ENCODE peak calls at places on chromosomes 5 and 9, in eight cellular contexts. V, R, C, P, F, E, U and W are unnamed samples.

GRCh38 chr5:10552183-10553143 is 11.4 kb upstream of the ANKRD33B start:
- DNase-seq in R (no peak), C (no peak), P (no peak), F (peak; percentile 51), V (peak; percentile 59), U (no peak), E (no peak), W (no peak)

GRCh38 chr5:124315746-124316415 is 430.6 kb downstream of the ZNF608 start:
- DNase-seq in C (no peak), U (no peak), P (no peak), F (no peak), E (no peak), R (no peak), V (no peak), W (no peak)

GRCh38 chr5:65192326-65192725 is 289.4 kb downstream of the ADAMTS6 start:
- DNase-seq in F (no peak), E (no peak), V (no peak), U (no peak), R (no peak), P (no peak), C (no peak), W (no peak)

GRCh38 chr5:83498585-83498984 is 27.0 kb downstream of the VCAN start:
- DNase-seq in U (no peak), C (no peak), F (no peak), V (no peak), P (no peak), E (no peak), R (no peak), W (no peak)

GRCh38 chr9:89138463-89139390 is 39.9 kb downstream of the SHC3 start:
- DNase-seq in F (no peak), P (no peak), C (no peak), U (no peak), V (no peak), R (no peak), E (no peak), W (no peak)

GRCh38 chr9:109381011-109381729 is 60.3 kb upstream of the EPB41L4B start:
- DNase-seq in F (no peak), R (no peak), P (no peak), U (no peak), V (peak; percentile 59), C (no peak), E (no peak), W (no peak)

GRCh38 chr9:136906251-136906650 is 19.9 kb downstream of the TRAF2 start:
- DNase-seq in V (no peak), U (no peak), C (no peak), F (no peak), E (no peak), R (no peak), P (no peak), W (no peak)

GRCh38 chr5:1073239-1074102 is 38.4 kb downstream of the SLC12A7 start:
- DNase-seq in R (peak; percentile 8), V (no peak), U (no peak), F (no peak), E (no peak), C (no peak), P (no peak), W (no peak)

GRCh38 chr5:99543841-99544240 is 615.0 kb upstream of the CHD1 start:
- DNase-seq in P (no peak), E (no peak), F (no peak), C (no peak), R (no peak), U (no peak), V (no peak), W (no peak)